ENCODE peak calls at places on chromosomes 1 and 21, in ten cellular contexts. C is type B pancreatic cell; A is endodermal cell; T is NCI-H2171 treated with DMSO at 0.1 percent for 48 hours; F is tibial artery; U is fibroblast of the conjunctiva; S is astrocyte of the spinal cord; G is T-helper 2 cell; Z is Calu3; B is stimulated activated CD8-positive, alpha-beta memory T cell treated with anti-CD3 and anti-CD28 coated beads, Interleukin-15, amount 100 ng/mL, for 4 hours. I is an unnamed sample.

GRCh38 chr21:39840373-39841097 is 26.7 kb upstream of the PCP4 start:
- DNase-seq in A (no peak), B (no peak), U (no peak), C (no peak), F (no peak), Z (no peak), G (no peak), T (no peak), S (no peak), I (no peak)

GRCh38 chr1:168945870-168946269 is 160.6 kb upstream of the ATP1B1 start:
- DNase-seq in A (no peak), U (no peak), F (peak; percentile 63), C (no peak), B (no peak), Z (peak; percentile 55), G (no peak), T (no peak), S (no peak), I (no peak)

GRCh38 chr21:45293726-45294401 is 6.2 kb upstream of the POFUT2 start:
- DNase-seq in U (no peak), S (no peak), C (peak; percentile 69), B (no peak), Z (no peak), T (no peak), F (no peak), A (peak; percentile 58), G (no peak), I (peak; percentile 71)

GRCh38 chr1:29517251-29518080 is 281.1 kb downstream of the PTPRU start:
- DNase-seq in U (no peak), Z (no peak), G (no peak), B (no peak), A (no peak), C (peak; percentile 55), F (peak; percentile 37), S (no peak), T (no peak), I (no peak)

GRCh38 chr1:16210581-16210980 is 1.9 kb downstream of the ARHGEF19 start:
- DNase-seq in B (no peak), U (no peak), A (no peak), G (no peak), Z (no peak), C (no peak), F (no peak), S (no peak), T (no peak), I (no peak)

GRCh38 chr1:243882276-243882675 is 32.2 kb upstream of the AKT3 start:
- DNase-seq in F (no peak), T (no peak), S (peak; percentile 64), U (no peak), B (no peak), G (no peak), C (no peak), Z (no peak), A (no peak), I (no peak)

GRCh38 chr1:204842892-204843291 is 27.8 kb upstream of the NFASC start:
- DNase-seq in B (no peak), C (no peak), G (no peak), A (no peak), F (no peak), T (no peak), U (no peak), S (no peak), Z (no peak), I (no peak)

GRCh38 chr1:153968400-153968799 is 698 bp downstream of the CREB3L4 start:
- DNase-seq in B (no peak), G (no peak), S (no peak), U (no peak), C (no peak), T (no peak), F (no peak), Z (no peak), A (no peak), I (no peak)

GRCh38 chr1:222171005-222171404 is 376.9 kb downstream of the HHIPL2 start:
- DNase-seq in B (no peak), U (peak; percentile 72), G (peak; percentile 32), T (peak; percentile 57), Z (peak; percentile 16), A (peak; percentile 57), S (peak; percentile 56), F (no peak), C (no peak), I (peak; percentile 17)

GRCh38 chr1:33335020-33335419 is 14.1 kb upstream of the A3GALT2 start:
- DNase-seq in T (no peak), F (no peak), U (no peak), G (peak; percentile 5), S (no peak), Z (no peak), C (no peak), B (no peak), A (no peak), I (no peak)

GRCh38 chr1:226682841-226683800 is 56.0 kb downstream of the ITPKB start:
- DNase-seq in B (no peak), G (no peak), C (no peak), U (no peak), S (no peak), A (no peak), T (no peak), F (no peak), Z (no peak), I (no peak)

GRCh38 chr1:1304331-1305299 is 3.1 kb downstream of the ACAP3 start:
- DNase-seq in T (peak; percentile 96), A (peak; percentile 91), G (no peak), B (no peak), Z (no peak), S (peak; percentile 67), C (no peak), U (peak; percentile 42), F (peak; percentile 84), I (peak; percentile 93)

GRCh38 chr1:156924478-156925153 is 4.2 kb downstream of the LRRC71 start:
- DNase-seq in B (no peak), Z (no peak), C (no peak), F (no peak), G (no peak), A (peak; percentile 75), T (no peak), S (no peak), U (no peak), I (peak; percentile 85)

GRCh38 chr21:44817914-44818635 is at the start of gene SUMO3:
- DNase-seq in S (peak; percentile 73), Z (peak; percentile 83), F (peak; percentile 89), A (peak; percentile 91), B (peak; percentile 73), U (peak; percentile 45), C (peak; percentile 93), T (peak; percentile 63), G (peak; percentile 94), I (peak; percentile 98)

GRCh38 chr1:26861286-26861701 is 1.7 kb upstream of the SFN start:
- DNase-seq in F (no peak), T (no peak), A (peak; percentile 68), Z (no peak), U (no peak), G (no peak), B (no peak), C (no peak), S (peak; percentile 47), I (peak; percentile 69)